ENCODE peak calls at places on chromosome 18, in six cellular contexts. S is NT2/D1, C is body of pancreas, U is PC-9, G is GM23338, W is A673. X is an unnamed sample.
A peak's percentile ranks its signal among the peaks of the same experiment; 100 is the strongest.

GRCh38 chr18:58887613-58887963 is 22.9 kb downstream of the ZNF532 start:
- DNase-seq in W (peak; percentile 78), G (no peak), C (peak; percentile 22), U (no peak), S (no peak), X (peak; percentile 86)

GRCh38 chr18:50277935-50278334 is 3.4 kb downstream of the MBD1 start:
- DNase-seq in U (no peak), S (no peak), W (no peak), G (no peak), C (no peak), X (no peak)

GRCh38 chr18:52723456-52724065 is 383.6 kb downstream of the DCC start:
- DNase-seq in W (no peak), S (peak; percentile 6), C (no peak), G (no peak), U (no peak), X (no peak)

GRCh38 chr18:27005589-27005988 is 140.1 kb upstream of the AQP4 start:
- DNase-seq in G (peak; percentile 65), U (no peak), C (no peak), W (peak; percentile 7), S (no peak), X (no peak)

GRCh38 chr18:21277578-21277977 is 35.5 kb downstream of the GREB1L start:
- DNase-seq in U (no peak), C (no peak), W (no peak), G (no peak), S (no peak), X (no peak)

GRCh38 chr18:11857177-11857887 is 6.1 kb downstream of the CHMP1B start:
- DNase-seq in U (peak; percentile 87), C (peak; percentile 36), S (no peak), W (peak; percentile 30), G (peak; percentile 78), X (no peak)

GRCh38 chr18:13710460-13710859 is 15.9 kb downstream of the FAM210A start:
- DNase-seq in W (no peak), G (no peak), C (no peak), U (peak; percentile 81), S (no peak), X (no peak)

GRCh38 chr18:75251466-75251865 is 40.9 kb downstream of the TSHZ1 start:
- DNase-seq in W (no peak), S (no peak), C (no peak), U (no peak), G (no peak), X (no peak)

GRCh38 chr18:55635439-55635838 is 47.4 kb upstream of the TCF4 start:
- DNase-seq in G (no peak), C (no peak), U (no peak), W (no peak), S (no peak), X (no peak)

GRCh38 chr18:32372381-32373061 is 98.2 kb downstream of the GAREM1 start:
- DNase-seq in S (no peak), G (no peak), C (peak; percentile 88), U (peak; percentile 78), W (no peak), X (no peak)

GRCh38 chr18:48361801-48362200 is 47.4 kb downstream of the ZBTB7C start:
- DNase-seq in C (no peak), U (no peak), S (no peak), G (no peak), W (no peak), X (no peak)

GRCh38 chr18:37778417-37779165 is 213.0 kb upstream of the CELF4 start:
- DNase-seq in G (peak; percentile 92), W (peak; percentile 68), C (peak; percentile 73), U (peak; percentile 32), S (peak; percentile 69), X (peak; percentile 82)

GRCh38 chr18:67969458-67969857 is 452.9 kb upstream of the DSEL start:
- DNase-seq in U (no peak), G (no peak), W (no peak), S (no peak), C (no peak), X (no peak)

GRCh38 chr18:21851327-21851961 is 110.9 kb downstream of the MIB1 start:
- DNase-seq in C (no peak), U (no peak), S (no peak), G (peak; percentile 40), W (peak; percentile 18), X (no peak)

GRCh38 chr18:25144835-25145234 is 207.1 kb downstream of the ZNF521 start:
- DNase-seq in U (no peak), S (no peak), C (no peak), W (no peak), G (no peak), X (no peak)

GRCh38 chr18:12657048-12657848 is 659 bp downstream of the SPIRE1 start:
- DNase-seq in W (peak; percentile 61), U (peak; percentile 22), C (peak; percentile 48), S (no peak), G (peak; percentile 50), X (peak; percentile 82)

GRCh38 chr18:13136689-13137040 is 81.9 kb upstream of the LDLRAD4 start:
- DNase-seq in C (peak; percentile 30), U (no peak), S (no peak), W (peak; percentile 30), G (peak; percentile 70), X (peak; percentile 87)

GRCh38 chr18:32310119-32310518 is 120.3 kb downstream of the MEP1B start:
- DNase-seq in U (no peak), C (no peak), W (no peak), S (no peak), G (no peak), X (no peak)

GRCh38 chr18:58544179-58544578 is 84.7 kb downstream of the ALPK2 start:
- DNase-seq in G (no peak), U (no peak), S (no peak), C (no peak), W (no peak), X (no peak)

GRCh38 chr18:6022840-6023239 is 127.5 kb upstream of the TMEM200C start:
- DNase-seq in C (no peak), U (no peak), S (peak; percentile 62), W (no peak), G (peak; percentile 44), X (no peak)

GRCh38 chr18:23038712-23039111 is 96.6 kb upstream of the CABLES1 start:
- DNase-seq in G (no peak), W (peak; percentile 42), S (no peak), C (no peak), U (no peak), X (no peak)

GRCh38 chr18:8788503-8789429 is 83.4 kb downstream of the MTCL1 start:
- DNase-seq in U (no peak), S (no peak), W (no peak), C (no peak), G (no peak), X (no peak)

GRCh38 chr18:65057439-65058083 is 693.3 kb upstream of the CDH7 start:
- DNase-seq in G (no peak), W (peak; percentile 45), C (no peak), S (no peak), U (no peak), X (no peak)

GRCh38 chr18:65056575-65056974 is 694.2 kb upstream of the CDH7 start:
- DNase-seq in W (no peak), C (no peak), G (no peak), U (no peak), S (no peak), X (no peak)
- H3K4me1 ChIP-seq in W (no peaks in the 10 kb centered on the region), C (no peaks in the 10 kb centered on the region), G (no peaks in the 10 kb centered on the region), U (no peaks in the 10 kb centered on the region), S (no peaks in the 10 kb centered on the region), X (no peaks in the 10 kb centered on the region)

DNA sequence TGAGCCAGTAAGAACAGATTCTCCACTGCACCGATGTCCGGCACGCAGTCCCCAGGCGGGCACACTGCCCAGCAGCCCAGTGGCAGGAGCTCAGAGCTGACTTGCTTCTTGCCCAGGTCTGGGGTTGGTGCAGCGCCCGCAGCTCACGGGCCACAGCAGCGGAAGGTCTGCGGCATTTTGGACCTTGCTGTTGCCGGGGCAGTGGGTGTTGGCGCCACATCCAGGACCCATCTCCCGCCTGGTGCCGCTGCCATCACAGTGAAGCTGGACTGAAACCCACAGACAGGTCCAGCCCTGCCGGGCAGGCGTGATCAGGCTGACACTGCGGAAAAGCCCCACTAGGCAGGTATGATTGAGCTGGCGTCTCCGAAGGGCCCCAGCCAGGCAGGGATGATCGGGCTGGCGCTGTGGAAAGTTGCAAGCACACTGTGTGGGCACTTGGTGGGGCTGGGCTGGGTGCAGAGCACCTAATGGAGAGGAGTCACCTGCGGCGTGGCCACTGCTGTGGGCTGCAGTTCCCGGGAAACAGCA is 75.5 kb downstream of the SLC66A2 start:
- DNase-seq in U (no peak), S (no peak), C (no peak), W (no peak), G (no peak), X (no peak)
- H3K4me1 ChIP-seq in U (no peaks in the 10 kb centered on the region), S (peaks cover 4% of the 10 kb centered on the region), C (peaks cover 6% of the 10 kb centered on the region), W (no peaks in the 10 kb centered on the region), G (no peaks in the 10 kb centered on the region), X (no peaks in the 10 kb centered on the region)

GRCh38 chr18:76882186-76882585 is 59.8 kb downstream of the ZNF236 start:
- DNase-seq in G (no peak), C (no peak), W (no peak), U (no peak), S (no peak), X (no peak)
- H3K4me1 ChIP-seq in G (no peaks in the 10 kb centered on the region), C (no peaks in the 10 kb centered on the region), W (no peaks in the 10 kb centered on the region), U (no peaks in the 10 kb centered on the region), S (no peaks in the 10 kb centered on the region), X (no peaks in the 10 kb centered on the region)

DNA sequence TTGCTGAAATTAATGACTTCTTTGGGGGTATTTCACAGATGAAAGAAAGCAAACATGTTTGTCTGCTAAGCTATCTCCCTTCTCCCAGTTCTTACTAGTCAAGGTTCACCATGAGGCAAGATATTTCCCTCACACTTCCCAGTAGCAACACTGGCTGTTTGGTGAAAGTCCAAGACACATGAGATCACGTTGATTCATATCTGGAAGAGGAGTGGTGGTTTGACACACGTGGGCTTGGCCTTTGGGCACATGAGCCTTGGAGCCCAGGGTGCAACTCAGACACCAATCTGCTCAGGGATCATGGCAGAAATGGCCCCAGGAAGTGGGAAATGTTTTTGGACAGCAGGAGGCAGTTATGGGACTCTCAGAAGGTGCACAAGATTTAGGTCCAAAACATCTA is 66.1 kb upstream of the APCDD1 start:
- DNase-seq in G (no peak), S (no peak), C (no peak), W (no peak), U (no peak), X (no peak)
- H3K4me1 ChIP-seq in G (no peaks in the 10 kb centered on the region), S (no peaks in the 10 kb centered on the region), C (no peaks in the 10 kb centered on the region), W (peaks cover under 1% of the 10 kb centered on the region), U (no peaks in the 10 kb centered on the region), X (no peaks in the 10 kb centered on the region)

GRCh38 chr18:45689386-45689785 is 34.6 kb upstream of the SLC14A1 start:
- DNase-seq in S (no peak), U (no peak), G (no peak), C (no peak), W (no peak), X (no peak)
- H3K4me1 ChIP-seq in S (no peaks in the 10 kb centered on the region), U (peaks cover 4% of the 10 kb centered on the region), G (peaks cover 10% of the 10 kb centered on the region), C (no peaks in the 10 kb centered on the region), W (peaks cover 3% of the 10 kb centered on the region), X (peaks cover 2% of the 10 kb centered on the region)

GRCh38 chr18:805755-806110 is 6.3 kb downstream of the YES1 start:
- DNase-seq in C (no peak), S (no peak), W (no peak), G (no peak), U (no peak), X (no peak)
- H3K4me1 ChIP-seq in C (peaks cover 43% of the 10 kb centered on the region), S (no peaks in the 10 kb centered on the region), W (peaks cover 24% of the 10 kb centered on the region), G (peaks cover 22% of the 10 kb centered on the region), U (peaks cover 14% of the 10 kb centered on the region), X (peaks cover 4% of the 10 kb centered on the region)

GRCh38 chr18:36465970-36466369 is 168.5 kb downstream of the FHOD3 start:
- DNase-seq in G (no peak), U (no peak), C (no peak), W (no peak), S (no peak), X (no peak)
- H3K4me1 ChIP-seq in G (peaks cover 22% of the 10 kb centered on the region), U (no peaks in the 10 kb centered on the region), C (peaks cover 49% of the 10 kb centered on the region), W (no peaks in the 10 kb centered on the region), S (peaks cover 6% of the 10 kb centered on the region), X (peaks cover 8% of the 10 kb centered on the region)